ENCODE peak calls at places on chromosomes 1 and 21, in four cellular contexts. J is CD8-positive, alpha-beta T cell; H is fibroblast of pulmonary artery; E is WERI-Rb-1. L is an unnamed sample.

GRCh38 chr1:24714859-24715520 is 30.3 kb upstream of the CLIC4 start:
- DNase-seq in J (no peak), H (peak; percentile 66), E (no peak), L (peak; percentile 48)

GRCh38 chr1:221648201-221648600 is 93.7 kb downstream of the DUSP10 start:
- DNase-seq in J (no peak), H (no peak), E (no peak), L (no peak)

GRCh38 chr1:97190326-97190725 is 468.7 kb downstream of the PTBP2 start:
- DNase-seq in J (no peak), H (peak; percentile 61), E (no peak), L (peak; percentile 23)

GRCh38 chr1:16248603-16249534 is 11.9 kb upstream of the CPLANE2 start:
- DNase-seq in J (no peak), H (peak; percentile 88), E (no peak), L (peak; percentile 71)

GRCh38 chr1:214717323-214717722 is 114.3 kb downstream of the CENPF start:
- DNase-seq in J (no peak), H (no peak), E (no peak), L (no peak)

GRCh38 chr21:41684381-41685245 is 82.2 kb downstream of the RIPK4 start:
- DNase-seq in J (no peak), H (peak; percentile 62), E (no peak), L (peak; percentile 65)

GRCh38 chr1:19411612-19412011 is 73.7 kb downstream of the CAPZB start:
- DNase-seq in J (no peak), H (no peak), E (no peak), L (no peak)

GRCh38 chr21:45979141-45979631 is 2.4 kb upstream of the COL6A1 start:
- DNase-seq in J (no peak), H (no peak), E (peak; percentile 52), L (peak; percentile 44)

GRCh38 chr21:29064850-29065481 is 8.5 kb downstream of the CCT8 start:
- DNase-seq in J (no peak), H (no peak), E (no peak), L (no peak)

GRCh38 chr1:14660795-14661194 is 62.3 kb downstream of the KAZN start:
- DNase-seq in J (no peak), H (peak; percentile 0), E (no peak), L (no peak)

GRCh38 chr1:27864264-27864895 is 8.0 kb upstream of the THEMIS2 start:
- DNase-seq in J (no peak), H (no peak), E (no peak), L (no peak)

GRCh38 chr1:235113183-235113917 is 15.3 kb downstream of the TOMM20 start:
- DNase-seq in J (no peak), H (no peak), E (no peak), L (no peak)

GRCh38 chr1:229552732-229553131 is 5.8 kb downstream of the ABCB10 start:
- DNase-seq in J (no peak), H (no peak), E (no peak), L (no peak)

GRCh38 chr1:101025283-101025679 is 303 bp downstream of the DPH5 start:
- DNase-seq in J (no peak), H (peak; percentile 33), E (no peak), L (no peak)

GRCh38 chr1:8712413-8713229 is 104.8 kb downstream of the RERE start:
- DNase-seq in J (no peak), H (peak; percentile 96), E (no peak), L (peak; percentile 85)
- H3K4me3 ChIP-seq in J (no peak overlapping the region), H (peak overlapping the region; percentile 32), E (no peak overlapping the region), L (peak overlapping the region; percentile 63)

GRCh38 chr1:47229884-47230691 is 1.9 kb downstream of the TAL1 start:
- DNase-seq in J (no peak), H (peak; percentile 15), E (no peak), L (no peak)
- H3K4me3 ChIP-seq in J (no peak overlapping the region), H (no peak overlapping the region), E (no peak overlapping the region), L (no peak overlapping the region)

GRCh38 chr1:237901284-237901870 is 10.7 kb upstream of the ZP4 start:
- DNase-seq in J (no peak), H (no peak), E (peak; percentile 43), L (no peak)
- H3K4me3 ChIP-seq in J (no peak overlapping the region), H (no peak overlapping the region), E (no peak overlapping the region), L (no peak overlapping the region)

GRCh38 chr1:80533775-80534314 is 1266.9 kb upstream of the ADGRL2 start:
- DNase-seq in J (no peak), H (no peak), E (no peak), L (no peak)
- H3K4me3 ChIP-seq in J (no peak overlapping the region), H (no peak overlapping the region), E (no peak overlapping the region), L (no peak overlapping the region)

L was measured in adipocyte.